ENCODE peak calls at places on chromosomes 4 and X, in nine cellular contexts. V is mesendoderm; F is G401; Z is stimulated activated CD8-positive, alpha-beta memory T cell treated with anti-CD3 and anti-CD28 coated beads, Interleukin-15, amount 100 ng/mL, for 4 hours; M is COLO829; C is Right ventricle myocardium inferior; D is SK-N-DZ; N is occipital lobe; Y is PC-9. S is an unnamed sample.

GRCh38 chrX:23907106-23907495 is 637 bp downstream of the APOO start:
- DNase-seq in Z (no peak), M (no peak), N (no peak), Y (no peak), F (no peak), C (no peak), D (no peak), V (peak), S (peak)

GRCh38 chrX:72023071-72023470 is 108.6 kb downstream of the RTL5 start:
- DNase-seq in Y (no peak), F (no peak), N (no peak), M (no peak), D (no peak), C (no peak), V (no peak), Z (no peak), S (no peak)

GRCh38 chrX:154019061-154019621 is 561 bp downstream of the IRAK1 start:
- DNase-seq in F (no peak), V (no peak), Z (no peak), D (no peak), N (no peak), M (no peak), C (no peak), Y (no peak), S (peak)

GRCh38 chr4:184514121-184514988 is 40.0 kb upstream of the IRF2 start:
- DNase-seq in C (peak), F (no peak), V (peak), N (peak), M (peak), Y (no peak), Z (no peak), D (no peak), S (no peak)

GRCh38 chr4:52659016-52659721 is at the start of gene USP46:
- DNase-seq in Z (peak), F (peak), V (peak), C (peak), M (peak), D (peak), N (peak), Y (no peak), S (peak)

GRCh38 chr4:147361726-147362125 is 119.2 kb upstream of the EDNRA start:
- DNase-seq in F (no peak), N (no peak), C (no peak), D (no peak), M (peak), Y (peak), Z (no peak), V (no peak), S (no peak)

GRCh38 chr4:119321921-119322687 is at the start of gene FABP2:
- DNase-seq in N (no peak), Z (no peak), C (no peak), M (no peak), V (no peak), D (no peak), F (no peak), Y (no peak), S (no peak)

GRCh38 chrX:118802857-118803256 is 20.8 kb upstream of the ZCCHC12 start:
- DNase-seq in Z (no peak), C (no peak), F (no peak), D (no peak), M (no peak), N (no peak), Y (no peak), V (no peak), S (no peak)

GRCh38 chr4:104015680-104016079 is 295.9 kb upstream of the TACR3 start:
- DNase-seq in C (no peak), M (peak), F (peak), Z (no peak), V (peak), D (peak), Y (no peak), N (no peak), S (peak)

GRCh38 chr4:36128689-36129088 is 115.6 kb downstream of the ARAP2 start:
- DNase-seq in V (peak), N (no peak), Z (no peak), M (no peak), F (no peak), D (no peak), Y (no peak), C (no peak), S (no peak)

GRCh38 chrX:30935985-30936384 is 46.9 kb upstream of the TAB3 start:
- DNase-seq in V (peak), N (no peak), C (no peak), Z (no peak), F (no peak), Y (no peak), M (peak), D (peak), S (peak)

GRCh38 chr4:174808836-174809235 is 20.2 kb downstream of the GLRA3 start:
- DNase-seq in Y (no peak), N (no peak), Z (no peak), F (no peak), V (no peak), C (no peak), M (no peak), D (no peak), S (no peak)

GRCh38 chr4:77126844-77127614 is 30.0 kb upstream of the CCNG2 start:
- DNase-seq in Y (no peak), D (no peak), M (no peak), Z (no peak), V (no peak), C (no peak), N (no peak), F (no peak), S (no peak)

GRCh38 chr4:8435656-8436121 is 4.8 kb downstream of the ACOX3 start:
- DNase-seq in M (no peak), Z (no peak), Y (no peak), V (peak), D (no peak), N (no peak), C (no peak), F (no peak), S (peak)

GRCh38 chr4:84579410-84579791 is 3.5 kb upstream of the CDS1 start:
- DNase-seq in Z (no peak), Y (no peak), D (no peak), F (no peak), C (no peak), N (no peak), M (no peak), V (peak), S (no peak)

GRCh38 chrX:82649645-82650044 is 858.4 kb upstream of the POU3F4 start:
- DNase-seq in C (no peak), N (no peak), Z (no peak), F (no peak), M (no peak), D (no peak), V (no peak), Y (no peak), S (no peak)

GRCh38 chr4:123127865-123128264 is 205.5 kb upstream of the NUDT6 start:
- DNase-seq in Z (no peak), N (no peak), Y (no peak), C (no peak), F (no peak), M (peak), V (peak), D (no peak), S (no peak)

GRCh38 chr4:128286474-128287158 is 997 bp downstream of the PGRMC2 start:
- DNase-seq in F (peak), Z (no peak), V (peak), Y (peak), N (no peak), C (no peak), D (peak), M (peak), S (peak)

GRCh38 chrX:132791725-132792124 is 166.7 kb downstream of the HS6ST2 start:
- DNase-seq in N (no peak), M (no peak), V (no peak), F (no peak), D (no peak), Y (no peak), Z (no peak), C (no peak), S (no peak)

GRCh38 chr4:110275871-110276270 is 77.5 kb upstream of the ELOVL6 start:
- DNase-seq in F (no peak), C (no peak), M (no peak), D (no peak), Z (no peak), N (no peak), Y (peak), V (no peak), S (no peak)

GRCh38 chr4:145496292-145496691 is 14.6 kb downstream of the SMAD1 start:
- DNase-seq in N (no peak), Z (no peak), M (no peak), V (no peak), C (no peak), F (no peak), D (no peak), Y (no peak), S (no peak)

GRCh38 chr4:15451866-15452765 is 17.6 kb upstream of the CC2D2A start:
- DNase-seq in F (no peak), V (no peak), D (no peak), C (no peak), Y (peak), N (no peak), M (peak), Z (no peak), S (no peak)

GRCh38 chr4:97656034-97656720 is 487.1 kb downstream of the STPG2 start:
- DNase-seq in C (no peak), Z (no peak), V (peak), D (no peak), M (peak), F (no peak), Y (no peak), N (no peak), S (no peak)

GRCh38 chr4:183504930-183505555 is at the start of gene ING2:
- DNase-seq in M (peak), V (peak), D (no peak), Z (no peak), F (peak), Y (peak), C (no peak), N (peak), S (peak)

GRCh38 chr4:536351-536972 is 37.5 kb downstream of the PIGG start:
- DNase-seq in C (no peak), F (no peak), M (no peak), Y (no peak), Z (no peak), N (no peak), V (no peak), D (no peak), S (no peak)

GRCh38 chr4:128229458-128229805 is 58.2 kb downstream of the PGRMC2 start:
- DNase-seq in N (no peak), C (no peak), Y (no peak), M (no peak), D (no peak), F (no peak), Z (no peak), V (no peak), S (peak)

GRCh38 chrX:56569378-56570061 is 6.1 kb downstream of the UBQLN2 start:
- DNase-seq in V (peak), F (no peak), N (no peak), D (no peak), Y (no peak), C (no peak), Z (no peak), M (no peak), S (no peak)

GRCh38 chrX:71637848-71638247 is 19.5 kb upstream of the CXCR3 start:
- DNase-seq in F (no peak), N (no peak), V (no peak), Z (no peak), D (no peak), Y (no peak), C (no peak), M (no peak), S (no peak)

GRCh38 chr4:89036535-89036934 is 20.4 kb downstream of the FAM13A start:
- DNase-seq in Y (no peak), F (no peak), D (no peak), N (no peak), V (no peak), M (no peak), C (no peak), Z (no peak), S (no peak)

GRCh38 chr4:59222231-59222630 is 1977.9 kb upstream of the ADGRL3 start:
- DNase-seq in Z (no peak), M (no peak), Y (no peak), C (no peak), V (no peak), F (peak), N (no peak), D (no peak), S (no peak)

GRCh38 chrX:21948897-21949578 is 8.5 kb downstream of the SMS start:
- DNase-seq in M (no peak), Y (no peak), V (no peak), D (peak), N (no peak), F (no peak), C (no peak), Z (no peak), S (no peak)

GRCh38 chrX:108138814-108139213 is 47.2 kb downstream of the ATG4A start:
- DNase-seq in V (no peak), F (no peak), M (no peak), Z (no peak), D (no peak), C (no peak), Y (no peak), N (no peak), S (no peak)

GRCh38 chrX:129755779-129756650 is 17.2 kb downstream of the XPNPEP2 start:
- DNase-seq in F (no peak), M (no peak), N (no peak), C (no peak), Z (no peak), V (peak), D (peak), Y (no peak), S (peak)

GRCh38 chrX:132218100-132218807 is 993 bp downstream of the RAP2C start:
- DNase-seq in D (peak), C (peak), F (peak), N (peak), M (peak), Z (peak), Y (peak), V (peak), S (peak)

S was measured in NCI-H82.